ENCODE peak calls at places on chromosomes 12 and 14, in four cellular contexts. H is HEK293T, S is K562, N is HepG2. W is an unnamed sample.

GRCh38 chr12:53172352-53172751 is 8.2 kb upstream of the ZNF740 start:
- DNase-seq in H (no peak), S (peak), N (no peak), W (no peak)

GRCh38 chr12:50246873-50247612 is 36.3 kb downstream of the LIMA1 start:
- DNase-seq in H (peak), S (peak), N (peak), W (peak)

GRCh38 chr14:72549026-72549425 is 344.9 kb downstream of the DPF3 start:
- DNase-seq in H (no peak), S (no peak), N (no peak), W (no peak)

GRCh38 chr14:96177766-96178377 is 26.8 kb upstream of the BDKRB2 start:
- DNase-seq in H (no peak), S (no peak), N (no peak), W (no peak)

GRCh38 chr12:3054993-3055711 is 22.0 kb upstream of the TSPAN9 start:
- DNase-seq in H (no peak), S (no peak), N (no peak), W (no peak)

GRCh38 chr12:131128556-131128955 is 174.8 kb downstream of the ADGRD1 start:
- DNase-seq in H (no peak), S (no peak), N (no peak), W (no peak)

GRCh38 chr12:81705586-81705985 is 53.6 kb downstream of the PPFIA2 start:
- DNase-seq in H (no peak), S (no peak), N (no peak), W (no peak)

GRCh38 chr14:37787879-37788494 is 192.6 kb downstream of the TTC6 start:
- DNase-seq in H (no peak), S (no peak), N (peak), W (no peak)

GRCh38 chr12:10214131-10214876 is 1.6 kb downstream of the GABARAPL1 start:
- DNase-seq in H (peak), S (no peak), N (no peak), W (no peak)

GRCh38 chr12:131323879-131324278 is 370.2 kb downstream of the ADGRD1 start:
- DNase-seq in H (no peak), S (no peak), N (no peak), W (no peak)

GRCh38 chr12:22518067-22518719 is 26.1 kb downstream of the C2CD5 start:
- DNase-seq in H (no peak), S (no peak), N (no peak), W (no peak)

GRCh38 chr14:62443796-62444195 is 601.5 kb downstream of the KCNH5 start:
- DNase-seq in H (no peak), S (no peak), N (no peak), W (no peak)

GRCh38 chr14:87483651-87484260 is 509.2 kb downstream of the GALC start:
- DNase-seq in H (no peak), S (no peak), N (no peak), W (no peak)

GRCh38 chr12:47882796-47883546 is 21.8 kb downstream of the VDR start:
- DNase-seq in H (no peak), S (no peak), N (no peak), W (peak)

GRCh38 chr14:88707088-88707487 is 85.7 kb downstream of the EML5 start:
- DNase-seq in H (no peak), S (no peak), N (no peak), W (no peak)

GRCh38 chr12:32273712-32274111 is 125.6 kb upstream of the FGD4 start:
- DNase-seq in H (no peak), S (peak), N (no peak), W (no peak)

GRCh38 chr12:25388216-25388615 is 137.5 kb upstream of the KRAS start:
- DNase-seq in H (no peak), S (no peak), N (no peak), W (no peak)

GRCh38 chr12:71654200-71654599 is 9.4 kb downstream of the ZFC3H1 start:
- DNase-seq in H (no peak), S (no peak), N (peak), W (no peak)

GRCh38 chr12:71655907-71656306 is 7.7 kb downstream of the ZFC3H1 start:
- DNase-seq in H (no peak), S (no peak), N (no peak), W (no peak)

GRCh38 chr12:71653137-71653536 is 10.5 kb downstream of the ZFC3H1 start:
- DNase-seq in H (no peak), S (no peak), N (no peak), W (no peak)

GRCh38 chr12:71655495-71655894 is 8.2 kb downstream of the ZFC3H1 start:
- DNase-seq in H (no peak), S (no peak), N (no peak), W (no peak)

GRCh38 chr12:71652656-71653055 is 11.0 kb downstream of the ZFC3H1 start:
- DNase-seq in H (no peak), S (no peak), N (no peak), W (no peak)
- TF ChIP-seq FOXK2 in H (no peak), S (no peak), N (no peak), W (no peak)

GRCh38 chr12:45727301-45727993 is 2.1 kb upstream of the ARID2 start:
- DNase-seq in H (peak), S (peak), N (peak), W (peak)

GRCh38 chr12:45726594-45727300 is 2.8 kb upstream of the ARID2 start:
- DNase-seq in H (peak), S (peak), N (peak), W (no peak)

GRCh38 chr12:45727994-45728624 is 1.4 kb upstream of the ARID2 start:
- DNase-seq in H (no peak), S (no peak), N (no peak), W (no peak)

GRCh38 chr12:45728625-45729232 is 777 bp upstream of the ARID2 start:
- DNase-seq in H (peak), S (peak), N (peak), W (peak)

GRCh38 chr12:45725631-45726593 is 3.6 kb upstream of the ARID2 start:
- DNase-seq in H (peak), S (peak), N (peak), W (no peak)
- TF ChIP-seq FOXK2 in H (no peak), S (peak), N (no peak), W (no peak)

DNA sequence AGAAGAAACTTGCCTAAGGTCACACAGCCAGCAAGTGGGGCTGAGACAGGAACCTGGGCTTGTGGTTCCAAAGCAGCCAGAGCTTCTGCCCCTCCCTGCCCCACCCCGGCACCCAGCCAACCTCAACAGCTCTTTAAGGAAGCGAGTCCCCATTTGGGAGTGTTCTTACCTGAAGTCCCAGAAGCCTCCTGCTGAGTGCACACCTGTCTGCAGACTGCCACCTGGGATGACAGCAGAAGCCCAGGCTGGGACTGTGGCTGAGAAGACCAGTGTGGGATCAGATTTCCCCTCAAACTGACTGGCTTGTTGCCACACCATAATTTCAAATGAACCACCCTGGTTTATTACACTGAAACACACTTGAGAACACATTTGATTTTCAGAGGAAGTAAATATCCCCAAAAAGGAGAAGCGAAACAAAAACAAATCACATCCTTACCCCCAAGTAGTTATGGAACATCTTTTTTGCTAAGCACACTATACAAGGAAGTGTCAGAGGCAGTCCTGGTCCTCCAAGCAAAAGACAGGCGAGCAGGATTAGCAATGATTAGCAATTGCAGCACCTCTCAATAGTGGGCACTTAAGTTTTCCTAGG is 6.3 kb upstream of the RIN3 start:
- DNase-seq in H (no peak), S (no peak), N (no peak), W (peak)
- TF ChIP-seq FOXK2 in H (no peak), S (no peak), N (no peak), W (no peak)

GRCh38 chr12:89154743-89155530 is 197.4 kb downstream of the DUSP6 start:
- DNase-seq in H (no peak), S (no peak), N (no peak), W (no peak)
- TF ChIP-seq FOXK2 in H (no peak), S (no peak), N (no peak), W (no peak)

GRCh38 chr12:11797317-11797913 is 147.9 kb downstream of the ETV6 start:
- DNase-seq in H (no peak), S (no peak), N (peak), W (no peak)
- TF ChIP-seq FOXK2 in H (no peak), S (no peak), N (no peak), W (no peak)

DNA sequence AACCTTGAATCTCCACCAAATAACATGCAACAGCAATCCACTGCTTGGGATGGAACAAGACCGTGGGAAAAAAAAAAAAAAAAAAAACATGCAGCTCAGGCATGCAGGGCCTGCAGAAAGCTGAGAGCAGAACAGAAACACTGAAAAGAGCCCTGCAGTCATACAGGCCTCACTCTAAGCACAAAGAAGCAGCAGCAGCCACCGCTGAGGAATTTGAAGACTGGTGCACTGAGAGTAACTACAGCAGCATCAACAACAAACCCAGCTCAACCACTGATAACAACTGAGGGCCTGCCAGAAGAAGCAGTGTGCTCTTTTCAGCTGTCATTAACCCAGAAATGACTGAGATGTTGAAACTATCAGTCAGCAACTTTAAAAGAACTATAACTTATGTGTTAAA is 354.7 kb upstream of the TMTC1 start:
- DNase-seq in H (no peak), S (no peak), N (no peak), W (no peak)
- TF ChIP-seq FOXK2 in H (no peak), S (no peak), N (no peak), W (no peak)

DNA sequence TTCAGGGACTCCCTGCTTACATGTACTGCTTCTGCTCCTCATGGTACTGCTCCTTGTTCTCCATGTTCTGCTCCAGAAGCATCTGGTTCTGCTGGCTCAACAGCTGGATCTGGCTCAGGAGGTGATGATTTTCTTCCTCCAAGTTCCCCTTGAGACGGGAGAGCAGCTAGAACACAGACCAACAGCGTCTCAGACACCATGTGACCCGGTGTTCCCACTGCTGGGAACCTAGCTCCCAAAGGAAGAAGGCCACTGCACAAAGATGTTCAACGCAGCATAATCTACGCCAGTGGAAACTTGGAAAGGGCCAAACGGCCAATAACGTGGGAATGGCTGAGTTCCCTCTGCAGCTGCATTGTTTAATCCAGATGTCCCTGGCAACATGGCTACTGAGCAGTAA is 49.6 kb upstream of the GPR68 start:
- DNase-seq in H (no peak), S (no peak), N (no peak), W (no peak)
- TF ChIP-seq FOXK2 in H (no peak), S (no peak), N (no peak), W (no peak)